ENCODE peak calls at places on chromosomes 11 and 22, in six cellular contexts. Z, C, J, X, P and I are unnamed samples. For H3K36me3, the result is how much of the 10 kb centered on the place peaks cover.

GRCh38 chr22:25645266-25645665 is 80.8 kb downstream of the GRK3 start:
- DNase-seq in Z (no peak), C (no peak), J (no peak), X (no peak), P (no peak), I (no peak)

GRCh38 chr11:100963375-100963774 is 166.2 kb downstream of the PGR start:
- DNase-seq in Z (no peak), C (no peak), J (no peak), X (no peak), P (no peak), I (no peak)

GRCh38 chr11:71078482-71078881 is 173.9 kb downstream of the SHANK2 start:
- DNase-seq in Z (peak), C (no peak), J (no peak), X (no peak), P (no peak), I (no peak)

GRCh38 chr11:18526521-18527296 is at the start of gene TSG101:
- DNase-seq in Z (peak), C (peak), J (peak), X (peak), P (peak), I (peak)

GRCh38 chr11:61082161-61082870 is 20.0 kb upstream of the CD5 start:
- DNase-seq in Z (no peak), C (no peak), J (no peak), X (no peak), P (no peak), I (no peak)

GRCh38 chr11:14672635-14673034 is 29.0 kb downstream of the PDE3B start:
- DNase-seq in Z (no peak), C (no peak), J (no peak), X (no peak), P (no peak), I (no peak)

GRCh38 chr11:4026389-4026788 is 68.2 kb upstream of the RRM1 start:
- DNase-seq in Z (no peak), C (no peak), J (no peak), X (no peak), P (no peak), I (no peak)

GRCh38 chr11:69874984-69875673 is 55.9 kb upstream of the FGF3 start:
- DNase-seq in Z (no peak), C (no peak), J (no peak), X (no peak), P (peak), I (no peak)

GRCh38 chr11:92269841-92270240 is 45.2 kb downstream of the FAT3 start:
- DNase-seq in Z (no peak), C (no peak), J (no peak), X (no peak), P (no peak), I (no peak)

GRCh38 chr11:61533401-61533800 is 24.9 kb downstream of the LRRC10B start:
- DNase-seq in Z (peak), C (no peak), J (no peak), X (no peak), P (peak), I (no peak)

GRCh38 chr11:32893091-32893946 is 708 bp downstream of the QSER1 start:
- DNase-seq in Z (peak), C (peak), J (peak), X (peak), P (peak), I (peak)

DNA sequence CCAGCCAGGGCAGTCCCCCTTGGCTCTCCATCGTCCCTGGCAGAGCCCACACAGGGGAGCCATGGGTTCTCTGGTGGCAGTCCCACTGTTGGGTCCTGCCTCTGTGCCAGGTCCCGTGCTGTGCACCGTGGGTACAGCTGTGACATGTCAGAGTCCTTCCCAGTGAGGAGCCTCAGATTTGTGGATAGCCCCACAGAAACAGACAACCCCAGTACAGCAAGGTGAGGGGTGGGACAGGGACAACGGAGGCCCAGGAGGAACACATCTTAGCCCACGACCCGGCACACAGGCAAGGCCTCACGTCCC is 12.9 kb downstream of the POLR3H start:
- DNase-seq in Z (no peak), C (no peak), J (no peak), X (no peak), P (no peak), I (no peak)
- H3K36me3 ChIP-seq in Z (under half), C (half or more), J (half or more), X (under half), P (half or more), I (half or more)

GRCh38 chr11:110830344-110831141 is 118.3 kb upstream of the ARHGAP20 start:
- DNase-seq in Z (no peak), C (no peak), J (no peak), X (no peak), P (no peak), I (no peak)
- H3K27ac ChIP-seq in Z (no peak), C (no peak), J (no peak), X (no peak), P (no peak), I (no peak)

GRCh38 chr11:111851067-111851466 is 20.3 kb downstream of the ALG9 start:
- DNase-seq in Z (no peak), C (no peak), J (no peak), X (no peak), P (no peak), I (no peak)

GRCh38 chr11:111860257-111860656 is 11.1 kb downstream of the ALG9 start:
- DNase-seq in Z (no peak), C (no peak), J (no peak), X (no peak), P (no peak), I (no peak)

GRCh38 chr11:111851636-111852035 is 19.7 kb downstream of the ALG9 start:
- DNase-seq in Z (no peak), C (no peak), J (no peak), X (no peak), P (no peak), I (no peak)

GRCh38 chr11:111852103-111852502 is 19.3 kb downstream of the ALG9 start:
- DNase-seq in Z (no peak), C (no peak), J (no peak), X (no peak), P (no peak), I (no peak)

DNA sequence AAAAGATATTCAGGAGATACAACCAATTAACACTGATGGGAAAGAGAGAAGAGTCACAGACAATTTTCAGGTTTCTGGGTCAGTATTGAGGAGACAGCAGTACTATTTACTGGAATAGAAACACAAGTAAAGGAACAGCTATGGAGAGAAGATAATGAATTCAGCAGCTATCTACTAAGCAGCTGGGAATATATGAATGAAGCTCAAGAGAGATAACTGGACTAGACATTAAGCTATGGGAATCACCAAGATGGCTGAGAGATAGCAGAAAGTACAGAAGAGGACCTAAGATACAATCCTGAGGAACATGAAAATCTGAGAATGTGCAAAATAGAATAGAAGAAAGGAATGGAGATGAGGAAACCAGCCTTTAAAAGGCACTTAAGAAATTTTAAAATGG is 15.9 kb downstream of the ALG9 start:
- DNase-seq in Z (no peak), C (no peak), J (no peak), X (no peak), P (no peak), I (no peak)
- H3K36me3 ChIP-seq in Z (under half), C (half or more), J (under half), X (under half), P (half or more), I (under half)

GRCh38 chr22:42906605-42907338 is 49.7 kb upstream of the ARFGAP3 start:
- DNase-seq in Z (no peak), C (no peak), J (no peak), X (peak), P (no peak), I (no peak)
- H3K27ac ChIP-seq in Z (no peak), C (no peak), J (no peak), X (peak), P (peak), I (no peak)

GRCh38 chr22:29511126-29511854 is 31.3 kb downstream of the NEFH start:
- DNase-seq in Z (no peak), C (no peak), J (no peak), X (no peak), P (no peak), I (no peak)
- H3K36me3 ChIP-seq in Z (under half), C (half or more), J (half or more), X (under half), P (half or more), I (under half)

DNA sequence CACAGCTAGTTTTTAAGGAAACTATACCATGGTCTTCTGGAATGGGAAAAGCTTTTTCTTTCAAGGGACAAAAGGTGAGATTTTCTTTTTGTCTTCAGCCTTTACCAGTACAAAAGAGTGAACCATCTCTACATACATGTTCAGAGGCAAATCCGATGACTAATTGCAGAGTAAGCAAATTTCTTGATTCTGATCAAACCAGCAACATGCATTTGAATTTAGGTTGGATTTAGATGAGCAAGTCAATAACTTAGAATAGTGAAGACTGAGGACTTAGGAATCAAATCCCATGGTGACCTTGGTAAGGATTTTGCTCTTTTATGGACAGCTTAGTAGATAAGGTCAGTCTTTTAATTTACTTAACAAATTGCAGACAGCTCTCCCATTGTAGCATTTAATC is 65.9 kb upstream of the BLID start:
- DNase-seq in Z (no peak), C (no peak), J (no peak), X (no peak), P (no peak), I (no peak)
- H3K27ac ChIP-seq in Z (no peak), C (no peak), J (no peak), X (no peak), P (no peak), I (no peak)